ENCODE peak calls at places on chromosomes 5 and 9, in seven cellular contexts. G, W, R, Y, V, M and L are unnamed samples.

GRCh38 chr9:29514336-29514735 is 1941.1 kb upstream of the C9orf72 start:
- DNase-seq in G (peak), V (peak), R (no peak), Y (no peak), M (no peak), W (no peak), L (no peak)

GRCh38 chr5:124806026-124806856 is 59.8 kb upstream of the ZNF608 start:
- DNase-seq in Y (no peak), V (peak), W (no peak), M (peak), G (peak), R (peak), L (peak)

GRCh38 chr5:160637357-160637756 is 214.7 kb downstream of the ATP10B start:
- DNase-seq in V (no peak), M (no peak), G (no peak), Y (no peak), R (no peak), W (no peak), L (no peak)

GRCh38 chr9:85202596-85202995 is 533.1 kb downstream of the NTRK2 start:
- DNase-seq in R (no peak), G (no peak), M (no peak), W (no peak), Y (no peak), V (no peak), L (no peak)

GRCh38 chr5:13278148-13278547 is 666.3 kb downstream of the DNAH5 start:
- DNase-seq in V (no peak), W (no peak), Y (no peak), G (no peak), R (peak), M (no peak), L (no peak)

GRCh38 chr5:154418344-154418820 is 27.4 kb upstream of the SAP30L start:
- DNase-seq in M (no peak), G (peak), Y (no peak), R (no peak), V (no peak), W (no peak), L (no peak)

GRCh38 chr5:126368239-126368812 is 54.9 kb upstream of the GRAMD2B start:
- DNase-seq in Y (no peak), G (no peak), V (no peak), M (no peak), W (no peak), R (no peak), L (no peak)

GRCh38 chr5:160463775-160464465 is 42.3 kb downstream of the PTTG1 start:
- DNase-seq in Y (no peak), G (no peak), M (no peak), V (no peak), W (no peak), R (peak), L (no peak)

GRCh38 chr5:125227333-125228075 is 481.1 kb upstream of the ZNF608 start:
- DNase-seq in M (no peak), G (no peak), W (peak), V (no peak), R (peak), Y (no peak), L (no peak)